ENCODE peak calls at places on chromosomes 3 and 15, in four cellular contexts. P is A673, W is left ventricle myocardium inferior, L is mammary epithelial cell. T is an unnamed sample.

GRCh38 chr3:182491571-182491970 is 301.7 kb upstream of the ATP11B start:
- DNase-seq in W (no peak), L (no peak), P (no peak), T (no peak)

GRCh38 chr3:82087958-82088357 is 326.5 kb upstream of the GBE1 start:
- DNase-seq in L (peak; percentile 86), W (no peak), P (no peak), T (peak; percentile 61)

GRCh38 chr3:134535186-134535974 is 49.5 kb downstream of the CEP63 start:
- DNase-seq in L (no peak), P (no peak), W (no peak), T (no peak)

GRCh38 chr3:81723732-81724313 is 37.6 kb downstream of the GBE1 start:
- DNase-seq in L (no peak), W (no peak), P (no peak), T (no peak)

GRCh38 chr3:32816439-32817194 is 1.2 kb upstream of the TRIM71 start:
- DNase-seq in L (peak; percentile 21), P (peak; percentile 39), W (no peak), T (no peak)

GRCh38 chr3:122076414-122077292 is 21.5 kb downstream of the CD86 start:
- DNase-seq in L (no peak), P (no peak), W (no peak), T (no peak)

GRCh38 chr3:25532763-25533162 is 104.7 kb downstream of the RARB start:
- DNase-seq in P (peak; percentile 17), L (no peak), W (no peak), T (no peak)

GRCh38 chr15:69951511-69952209 is 146.1 kb downstream of the TLE3 start:
- DNase-seq in W (no peak), L (no peak), P (peak; percentile 17), T (no peak)

GRCh38 chr3:150149651-150150051 is 179.0 kb upstream of the PFN2 start:
- DNase-seq in P (no peak), L (peak; percentile 40), W (no peak), T (peak; percentile 82)

GRCh38 chr15:27973886-27974285 is 125.2 kb downstream of the OCA2 start:
- DNase-seq in P (no peak), L (no peak), W (no peak), T (no peak)
- H3K4me3 ChIP-seq in P (no peak overlapping the region), L (no peak overlapping the region), W (no peak overlapping the region), T (no peak overlapping the region)

GRCh38 chr3:114863848-114864247 is 283.2 kb downstream of the ZBTB20 start:
- DNase-seq in W (no peak), L (no peak), P (no peak), T (no peak)

GRCh38 chr3:114866430-114866829 is 280.7 kb downstream of the ZBTB20 start:
- DNase-seq in W (no peak), P (no peak), L (no peak), T (no peak)

GRCh38 chr3:114867359-114867758 is 279.7 kb downstream of the ZBTB20 start:
- DNase-seq in W (no peak), L (no peak), P (no peak), T (no peak)

GRCh38 chr3:114872056-114872455 is 275.0 kb downstream of the ZBTB20 start:
- DNase-seq in W (no peak), P (no peak), L (no peak), T (no peak)

GRCh38 chr3:114867828-114868498 is 279.1 kb downstream of the ZBTB20 start:
- DNase-seq in W (no peak), P (no peak), L (no peak), T (no peak)
- H3K4me3 ChIP-seq in W (no peak overlapping the region), P (no peak overlapping the region), L (no peak overlapping the region), T (no peak overlapping the region)

GRCh38 chr3:14947886-14948608 is 664 bp downstream of the NR2C2 start:
- DNase-seq in L (peak; percentile 92), P (peak; percentile 97), W (peak; percentile 96), T (peak; percentile 78)
- H3K4me3 ChIP-seq in L (peak overlapping the region; percentile 93), P (peak overlapping the region; percentile 67), W (peak overlapping the region; percentile 85), T (peak overlapping the region; percentile 96)

DNA sequence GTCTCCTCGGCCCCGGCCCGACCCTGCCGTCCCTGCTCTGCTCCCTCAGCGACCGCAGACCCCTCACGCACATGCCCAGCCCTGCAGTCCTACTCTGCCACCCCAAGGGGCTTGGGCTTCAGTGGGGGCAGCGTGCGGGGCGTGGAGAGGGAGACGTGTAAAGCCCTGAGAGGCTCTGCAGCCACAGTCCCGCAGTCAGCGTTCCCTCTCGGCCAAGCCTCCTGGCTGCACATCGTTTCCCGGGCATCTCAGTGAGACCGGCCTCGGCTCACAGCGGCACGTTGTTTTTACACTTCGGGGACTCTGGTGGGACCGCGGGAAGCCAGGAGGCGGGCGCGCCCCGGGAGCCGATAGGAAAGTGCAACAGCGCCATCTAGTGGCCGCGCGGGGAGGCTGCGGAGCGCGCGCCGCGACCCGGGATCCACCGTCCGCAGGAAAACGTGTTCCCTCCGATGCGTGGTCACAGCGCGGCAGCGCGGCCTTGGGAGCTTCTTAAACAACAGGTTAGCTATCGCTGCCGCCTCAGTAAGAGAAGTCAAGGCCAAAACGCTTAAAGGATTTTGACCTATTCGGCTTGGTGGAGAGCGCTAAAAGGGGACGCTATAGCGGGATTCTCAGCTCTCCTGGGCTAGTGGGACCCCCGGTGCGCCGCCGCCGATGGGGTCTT is 226.8 kb upstream of the IGF1R start:
- DNase-seq in W (peak; percentile 65), L (peak; percentile 24), P (peak; percentile 78), T (no peak)
- H3K4me3 ChIP-seq in W (peak overlapping the region; percentile 57), L (peak overlapping the region; percentile 40), P (peak overlapping the region; percentile 32), T (no peak overlapping the region)

DNA sequence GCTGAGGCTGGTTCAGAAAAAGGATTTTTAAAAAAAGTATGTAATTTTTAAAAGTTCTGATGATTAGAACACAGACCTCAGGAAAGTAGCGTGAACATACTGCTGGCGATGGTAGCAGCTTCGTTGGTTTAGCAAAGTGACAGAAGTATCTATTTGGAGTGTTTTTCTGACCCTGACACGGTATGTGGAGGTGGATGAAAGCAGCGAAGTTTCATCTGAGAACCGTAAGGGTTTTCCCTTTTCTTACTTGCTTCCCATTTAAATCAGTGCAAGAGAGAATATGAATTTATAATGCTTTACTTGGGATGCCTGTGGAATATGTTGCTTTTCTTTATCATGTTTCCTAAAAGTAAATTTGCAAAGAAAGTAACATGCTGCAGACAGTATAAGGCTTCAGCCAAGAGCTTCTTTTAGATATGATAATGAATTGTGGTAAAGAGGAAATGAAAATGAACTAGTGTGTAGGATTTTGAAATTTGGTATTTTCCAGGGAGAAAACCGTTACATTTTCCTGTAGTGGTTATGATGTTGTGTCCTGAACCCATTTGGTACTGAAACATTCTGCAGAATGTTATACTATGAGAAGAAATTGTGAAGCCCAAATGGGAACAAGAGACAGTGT is 3.9 kb downstream of the CHST2 start:
- DNase-seq in L (no peak), W (no peak), P (no peak), T (no peak)
- H3K4me3 ChIP-seq in L (no peak overlapping the region), W (peak overlapping the region; percentile 1), P (no peak overlapping the region), T (no peak overlapping the region)

GRCh38 chr15:35061171-35062163 is 23.6 kb downstream of the NANOGP8 start:
- DNase-seq in P (peak; percentile 64), L (no peak), W (no peak), T (no peak)
- H3K4me3 ChIP-seq in P (no peak overlapping the region), L (no peak overlapping the region), W (no peak overlapping the region), T (no peak overlapping the region)

GRCh38 chr3:141074529-141074928 is 23.4 kb downstream of the SPSB4 start:
- DNase-seq in W (no peak), P (no peak), L (no peak), T (no peak)

GRCh38 chr3:141077631-141078030 is 26.5 kb downstream of the SPSB4 start:
- DNase-seq in P (no peak), W (no peak), L (no peak), T (no peak)

GRCh38 chr3:141078200-141078599 is 27.1 kb downstream of the SPSB4 start:
- DNase-seq in P (no peak), W (no peak), L (no peak), T (no peak)

GRCh38 chr3:141076821-141077571 is 25.8 kb downstream of the SPSB4 start:
- DNase-seq in L (no peak), W (peak; percentile 53), P (peak; percentile 80), T (peak; percentile 7)

GRCh38 chr3:141076026-141076797 is 25.1 kb downstream of the SPSB4 start:
- DNase-seq in L (no peak), W (no peak), P (no peak), T (no peak)
- H3K4me3 ChIP-seq in L (no peak overlapping the region), W (peak overlapping the region; percentile 52), P (no peak overlapping the region), T (no peak overlapping the region)

GRCh38 chr3:136856665-136857064 is 5.3 kb upstream of the NCK1 start:
- DNase-seq in L (no peak), W (no peak), P (no peak), T (no peak)
- H3K4me3 ChIP-seq in L (no peak overlapping the region), W (no peak overlapping the region), P (no peak overlapping the region), T (no peak overlapping the region)

GRCh38 chr15:63497642-63498100 is 6.7 kb upstream of the USP3 start:
- DNase-seq in W (peak; percentile 41), L (no peak), P (no peak), T (no peak)
- H3K4me3 ChIP-seq in W (no peak overlapping the region), L (no peak overlapping the region), P (no peak overlapping the region), T (no peak overlapping the region)